ENCODE peak calls at places on chromosomes 3 and 15, in six cellular contexts. O is NCI-H187 treated with DMSO at 0.1 percent for 48 hours, N is AG08395, P is stromal cell of bone marrow, S is ELR, K is GM12864. G is an unnamed sample.

GRCh38 chr3:26625187-26625586 is 2.6 kb downstream of the LRRC3B start:
- DNase-seq in K (no peak), S (no peak), N (no peak), O (no peak), P (no peak), G (no peak)

GRCh38 chr15:31136016-31136415 is 34.5 kb upstream of the TRPM1 start:
- DNase-seq in O (no peak), N (no peak), P (no peak), K (no peak), S (peak), G (no peak)

GRCh38 chr15:85639752-85640381 is 154.9 kb downstream of the KLHL25 start:
- DNase-seq in O (no peak), K (no peak), N (peak), S (peak), P (peak), G (peak)

GRCh38 chr3:170768334-170768801 is 101.6 kb downstream of the RPL22L1 start:
- DNase-seq in K (no peak), N (peak), O (no peak), P (no peak), S (peak), G (peak)

GRCh38 chr15:101137312-101137940 is 114.4 kb downstream of the CHSY1 start:
- DNase-seq in K (no peak), N (no peak), S (no peak), O (no peak), P (no peak), G (no peak)

GRCh38 chr3:55690746-55691540 is 203.8 kb upstream of the WNT5A start:
- DNase-seq in P (no peak), S (no peak), O (peak), K (peak), N (no peak), G (no peak)

GRCh38 chr3:117700573-117701360 is 991.2 kb downstream of the TUSC7 start:
- DNase-seq in P (peak), N (no peak), O (no peak), S (no peak), K (no peak), G (peak)

GRCh38 chr3:60660026-60660425 is 591.2 kb downstream of the FHIT start:
- DNase-seq in N (no peak), P (no peak), O (no peak), K (no peak), S (no peak), G (no peak)

GRCh38 chr3:14324224-14324944 is 78.0 kb upstream of the SLC6A6 start:
- DNase-seq in O (no peak), N (peak), K (no peak), P (no peak), S (peak), G (peak)

GRCh38 chr3:98906230-98906629 is 4.7 kb upstream of the DCBLD2 start:
- DNase-seq in N (peak), P (peak), S (peak), O (no peak), K (no peak), G (peak)

GRCh38 chr3:18047052-18047451 is 304.6 kb upstream of the TBC1D5 start:
- DNase-seq in S (no peak), K (no peak), P (peak), O (no peak), N (peak), G (peak)

GRCh38 chr3:4507010-4507596 is 14.0 kb downstream of the ITPR1 start:
- DNase-seq in N (no peak), K (no peak), S (no peak), P (no peak), O (no peak), G (no peak)

GRCh38 chr15:29570931-29571727 is 251.1 kb downstream of the TJP1 start:
- DNase-seq in P (no peak), K (no peak), S (no peak), O (no peak), N (no peak), G (peak)

G was measured in EH.